ENCODE peak calls at places on chromosomes 6 and 20, in seven cellular contexts. A is GM12878, U is HCT116, Q is SK-N-SH, E is H1, Z is Panc1, S is K562. I is an unnamed sample.

GRCh38 chr20:43460172-43460829 is 2.6 kb downstream of the SRSF6 start:
- DNase-seq in A (no peak), U (no peak), Q (no peak), E (no peak), Z (no peak), S (no peak), I (no peak)

GRCh38 chr6:142485256-142485655 is 183.4 kb downstream of the ADGRG6 start:
- DNase-seq in A (no peak), U (no peak), Q (no peak), E (no peak), Z (no peak), S (no peak), I (no peak)

GRCh38 chr6:112910256-112910655 is 563.1 kb downstream of the RFPL4B start:
- DNase-seq in A (no peak), U (no peak), Q (no peak), E (no peak), Z (no peak), S (no peak), I (no peak)

GRCh38 chr6:132995432-132995831 is 181.1 kb downstream of the RPS12 start:
- DNase-seq in A (no peak), U (no peak), Q (no peak), E (no peak), Z (no peak), S (no peak), I (no peak)

GRCh38 chr6:4496284-4496683 is 279.9 kb upstream of the CDYL start:
- DNase-seq in A (no peak), U (no peak), Q (no peak), E (no peak), Z (no peak), S (no peak), I (no peak)

GRCh38 chr6:153131037-153131981 is at the start of gene RGS17:
- DNase-seq in A (no peak), U (no peak), Q (peak), E (peak), Z (no peak), S (no peak), I (no peak)

GRCh38 chr6:163354085-163354484 is 60.4 kb upstream of the QKI start:
- DNase-seq in A (no peak), U (no peak), Q (no peak), E (no peak), Z (no peak), S (peak), I (no peak)

GRCh38 chr20:17653835-17654648 is 28.0 kb downstream of the RRBP1 start:
- DNase-seq in A (no peak), U (no peak), Q (no peak), E (no peak), Z (no peak), S (no peak), I (no peak)

GRCh38 chr6:39273394-39273793 is 40.8 kb downstream of the KCNK17 start:
- DNase-seq in A (no peak), U (no peak), Q (no peak), E (peak), Z (no peak), S (no peak), I (no peak)

GRCh38 chr6:2763876-2764540 is 1.2 kb upstream of the WRNIP1 start:
- DNase-seq in A (no peak), U (no peak), Q (peak), E (no peak), Z (no peak), S (no peak), I (no peak)

GRCh38 chr20:61889659-61890058 is 176.0 kb downstream of the TAF4 start:
- DNase-seq in A (no peak), U (no peak), Q (no peak), E (no peak), Z (no peak), S (no peak), I (no peak)

GRCh38 chr6:43771210-43771857 is 1.3 kb downstream of the VEGFA start:
- DNase-seq in A (no peak), U (no peak), Q (peak), E (no peak), Z (no peak), S (peak), I (peak)

GRCh38 chr6:154932562-154933027 is 62.5 kb upstream of the TIAM2 start:
- DNase-seq in A (no peak), U (peak), Q (peak), E (no peak), Z (no peak), S (peak), I (peak)

GRCh38 chr6:558089-558488 is 98.8 kb downstream of the HUS1B start:
- DNase-seq in A (no peak), U (no peak), Q (no peak), E (no peak), Z (no peak), S (no peak), I (no peak)

GRCh38 chr20:44690781-44691423 is 24.3 kb upstream of the CCN5 start:
- DNase-seq in A (no peak), U (no peak), Q (no peak), E (no peak), Z (no peak), S (no peak), I (no peak)

GRCh38 chr6:136984578-136984977 is 60.2 kb downstream of the IL20RA start:
- DNase-seq in A (no peak), U (no peak), Q (no peak), E (no peak), Z (no peak), S (no peak), I (no peak)

GRCh38 chr6:106448000-106448426 is 87.5 kb downstream of the CRYBG1 start:
- DNase-seq in A (peak), U (no peak), Q (no peak), E (no peak), Z (no peak), S (no peak), I (no peak)

GRCh38 chr20:58714923-58715708 is 22.5 kb downstream of the NPEPL1 start:
- DNase-seq in A (no peak), U (no peak), Q (peak), E (no peak), Z (no peak), S (no peak), I (no peak)

GRCh38 chr6:6452002-6452401 is 131.5 kb upstream of the F13A1 start:
- DNase-seq in A (no peak), U (no peak), Q (no peak), E (no peak), Z (no peak), S (no peak), I (no peak)

GRCh38 chr6:159097256-159097655 is 52.5 kb upstream of the TAGAP start:
- DNase-seq in A (no peak), U (no peak), Q (no peak), E (no peak), Z (no peak), S (no peak), I (no peak)

GRCh38 chr6:121645100-121645745 is 209.8 kb downstream of the GJA1 start:
- DNase-seq in A (no peak), U (no peak), Q (no peak), E (no peak), Z (no peak), S (no peak), I (no peak)

GRCh38 chr6:146315321-146316254 is 228.0 kb upstream of the RAB32 start:
- DNase-seq in A (no peak), U (no peak), Q (no peak), E (no peak), Z (no peak), S (no peak), I (no peak)

GRCh38 chr20:37807901-37808751 is 94.8 kb upstream of the VSTM2L start:
- DNase-seq in A (no peak), U (no peak), Q (no peak), E (no peak), Z (no peak), S (peak), I (no peak)

GRCh38 chr6:5315883-5316282 is 54.6 kb downstream of the FARS2 start:
- DNase-seq in A (no peak), U (no peak), Q (peak), E (no peak), Z (no peak), S (no peak), I (no peak)

GRCh38 chr20:63471002-63471718 is 1.3 kb downstream of the KCNQ2 start:
- DNase-seq in A (no peak), U (no peak), Q (peak), E (no peak), Z (no peak), S (no peak), I (no peak)
- TF ChIP-seq SIN3A in A (no peak), U (no peak), Q (no peak), E (no peak), Z (no peak), S (no peak), I (no peak)

GRCh38 chr6:168164462-168165061 is 85.5 kb upstream of the FRMD1 start:
- DNase-seq in A (no peak), U (no peak), Q (no peak), E (no peak), Z (no peak), S (no peak), I (no peak)

GRCh38 chr6:168165891-168166290 is 86.9 kb upstream of the FRMD1 start:
- DNase-seq in A (no peak), U (no peak), Q (no peak), E (no peak), Z (no peak), S (no peak), I (no peak)

GRCh38 chr6:168163096-168163731 is 84.2 kb upstream of the FRMD1 start:
- DNase-seq in A (no peak), U (no peak), Q (peak), E (no peak), Z (no peak), S (no peak), I (no peak)

GRCh38 chr6:168166627-168167026 is 87.6 kb upstream of the FRMD1 start:
- DNase-seq in A (no peak), U (no peak), Q (no peak), E (no peak), Z (no peak), S (no peak), I (no peak)

GRCh38 chr6:168165373-168165772 is 86.4 kb upstream of the FRMD1 start:
- DNase-seq in A (no peak), U (no peak), Q (no peak), E (no peak), Z (no peak), S (no peak), I (no peak)
- TF ChIP-seq SIN3A in A (no peak), U (no peak), Q (no peak), E (no peak), Z (no peak), S (no peak), I (no peak)

GRCh38 chr20:7702141-7702540 is 238.1 kb downstream of the HAO1 start:
- DNase-seq in A (no peak), U (no peak), Q (no peak), E (no peak), Z (no peak), S (no peak), I (no peak)

GRCh38 chr20:7704021-7704420 is 236.2 kb downstream of the HAO1 start:
- DNase-seq in A (no peak), U (no peak), Q (no peak), E (no peak), Z (no peak), S (no peak), I (no peak)

GRCh38 chr20:7708112-7708511 is 232.1 kb downstream of the HAO1 start:
- DNase-seq in A (no peak), U (no peak), Q (no peak), E (no peak), Z (no peak), S (no peak), I (no peak)

GRCh38 chr20:7708782-7709181 is 231.5 kb downstream of the HAO1 start:
- DNase-seq in A (no peak), U (no peak), Q (no peak), E (no peak), Z (no peak), S (no peak), I (no peak)

DNA sequence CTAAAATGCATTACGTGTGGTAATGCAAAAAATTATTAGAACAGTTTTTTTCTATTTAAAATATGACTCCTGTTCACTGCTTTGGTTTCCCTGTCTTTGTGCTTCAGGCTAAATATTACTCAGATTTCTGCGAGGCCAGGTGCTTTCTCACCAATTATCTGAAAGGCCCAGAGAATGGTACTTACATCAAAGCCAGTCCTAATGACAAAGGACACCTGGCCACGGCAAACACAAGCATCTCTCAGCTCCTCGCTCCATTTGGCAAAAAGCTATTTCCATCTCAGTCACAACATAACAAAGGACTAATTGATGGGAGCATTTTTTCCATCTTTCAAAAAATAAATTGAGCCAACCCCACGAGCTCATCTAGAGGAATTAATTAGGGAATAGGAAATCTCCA is 236.8 kb downstream of the HAO1 start:
- DNase-seq in A (no peak), U (no peak), Q (no peak), E (no peak), Z (no peak), S (no peak), I (no peak)
- TF ChIP-seq SIN3A in A (no peak), U (no peak), Q (no peak), E (no peak), Z (no peak), S (no peak), I (no peak)

DNA sequence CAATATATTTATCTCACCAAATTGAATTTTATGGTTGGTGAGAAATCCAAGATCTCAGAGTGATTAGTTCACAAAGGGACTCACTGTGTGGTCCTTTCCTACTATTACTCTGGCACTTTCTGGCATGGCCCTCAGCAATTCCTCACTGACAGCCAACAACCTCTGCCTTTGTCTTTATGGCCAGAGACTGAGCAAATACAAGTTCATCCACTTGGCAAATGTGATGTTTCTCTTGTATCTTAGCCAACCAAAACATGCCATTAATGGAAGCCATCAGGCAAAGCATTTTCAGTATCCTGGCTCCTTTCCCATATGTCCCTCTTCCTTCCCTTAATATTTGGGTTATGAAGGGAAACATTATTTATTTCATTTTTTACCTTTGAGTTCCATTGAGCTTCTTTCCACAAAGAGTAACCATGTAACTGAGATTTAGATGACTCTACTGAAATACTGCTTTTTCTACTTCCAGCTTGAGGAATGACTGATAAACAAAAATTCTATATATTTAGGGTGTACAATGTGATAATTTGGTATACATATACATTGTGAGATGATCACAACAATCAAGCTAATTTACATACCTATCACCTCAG is 30.8 kb upstream of the SMLR1 start:
- DNase-seq in A (no peak), U (no peak), Q (peak), E (no peak), Z (no peak), S (no peak), I (no peak)
- TF ChIP-seq SIN3A in A (no peak), U (no peak), Q (peak), E (no peak), Z (no peak), S (no peak), I (no peak)

GRCh38 chr6:129210684-129211083 is 327.7 kb downstream of the LAMA2 start:
- DNase-seq in A (no peak), U (no peak), Q (no peak), E (no peak), Z (no peak), S (no peak), I (no peak)

GRCh38 chr6:129208415-129209034 is 325.6 kb downstream of the LAMA2 start:
- DNase-seq in A (no peak), U (no peak), Q (no peak), E (no peak), Z (no peak), S (no peak), I (no peak)

GRCh38 chr6:129211626-129212025 is 328.7 kb downstream of the LAMA2 start:
- DNase-seq in A (no peak), U (no peak), Q (no peak), E (no peak), Z (no peak), S (no peak), I (no peak)

GRCh38 chr6:129207832-129208231 is 324.9 kb downstream of the LAMA2 start:
- DNase-seq in A (no peak), U (no peak), Q (no peak), E (no peak), Z (no peak), S (no peak), I (no peak)

DNA sequence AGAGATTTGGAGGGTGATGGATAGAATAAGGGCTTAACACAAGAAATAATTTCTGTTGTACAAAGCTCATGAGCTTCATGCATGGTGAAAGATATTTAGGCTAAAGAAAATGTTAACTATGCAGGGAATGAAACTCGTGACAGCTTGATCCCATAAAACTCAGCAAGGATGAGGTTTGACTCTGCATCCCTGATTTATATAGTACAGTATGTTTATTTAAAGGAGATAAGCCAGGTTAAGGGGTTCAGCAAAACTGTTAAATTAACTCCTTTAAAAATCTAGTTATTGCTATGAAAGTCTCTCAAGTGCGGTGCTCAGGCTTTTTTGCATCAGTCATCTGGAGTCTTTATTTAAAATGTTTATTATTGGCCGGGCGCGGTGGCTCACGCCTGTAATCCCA is 326.4 kb downstream of the LAMA2 start:
- DNase-seq in A (no peak), U (no peak), Q (no peak), E (no peak), Z (no peak), S (no peak), I (no peak)
- TF ChIP-seq SIN3A in A (no peak), U (no peak), Q (no peak), E (no peak), Z (no peak), S (no peak), I (no peak)

GRCh38 chr20:33096921-33097320 is 17.5 kb downstream of the BPIFB4 start:
- DNase-seq in A (no peak), U (no peak), Q (no peak), E (no peak), Z (no peak), S (no peak), I (no peak)

GRCh38 chr20:33095249-33095648 is 15.8 kb downstream of the BPIFB4 start:
- DNase-seq in A (no peak), U (no peak), Q (no peak), E (no peak), Z (no peak), S (no peak), I (no peak)

GRCh38 chr20:33104336-33104735 is 24.9 kb downstream of the BPIFB4 start:
- DNase-seq in A (no peak), U (no peak), Q (no peak), E (no peak), Z (no peak), S (no peak), I (no peak)

GRCh38 chr20:33103561-33103960 is 24.1 kb downstream of the BPIFB4 start:
- DNase-seq in A (no peak), U (no peak), Q (no peak), E (no peak), Z (no peak), S (no peak), I (no peak)

DNA sequence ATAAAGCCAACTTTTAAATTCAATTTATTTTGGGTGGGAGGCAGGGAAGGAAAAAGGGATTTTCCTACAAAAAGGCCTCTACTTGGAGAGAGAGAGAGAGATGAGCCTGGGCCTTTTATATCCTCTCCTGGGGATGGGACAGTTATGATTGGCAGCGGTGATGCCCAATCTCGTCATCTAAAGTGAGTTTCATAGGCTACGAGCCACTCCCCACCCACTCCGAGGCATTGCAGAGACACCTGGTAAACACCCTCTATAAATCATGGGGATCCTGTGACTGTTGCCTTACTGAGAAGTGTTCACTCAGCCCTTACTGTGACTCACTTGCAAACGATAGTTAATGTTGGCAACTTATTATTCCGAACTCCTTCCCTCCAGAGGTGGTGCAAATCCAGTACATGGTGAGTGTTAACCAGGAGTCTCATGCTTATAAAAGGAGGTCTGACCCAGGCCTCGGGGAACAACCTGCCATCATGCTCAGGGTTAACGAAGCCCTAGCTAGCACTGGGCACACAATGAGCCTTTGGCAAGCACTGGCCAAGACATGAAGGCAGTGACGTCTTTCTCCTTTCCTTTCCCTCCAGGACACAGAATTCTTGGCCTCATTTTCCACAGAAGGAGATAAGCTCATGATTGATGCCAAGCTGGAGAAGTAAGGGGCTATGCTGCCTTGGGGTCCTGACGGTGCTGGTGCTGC is 20.5 kb downstream of the BPIFB4 start:
- DNase-seq in A (no peak), U (no peak), Q (no peak), E (no peak), Z (no peak), S (no peak), I (no peak)
- TF ChIP-seq SIN3A in A (no peak), U (no peak), Q (no peak), E (no peak), Z (no peak), S (no peak), I (no peak)

DNA sequence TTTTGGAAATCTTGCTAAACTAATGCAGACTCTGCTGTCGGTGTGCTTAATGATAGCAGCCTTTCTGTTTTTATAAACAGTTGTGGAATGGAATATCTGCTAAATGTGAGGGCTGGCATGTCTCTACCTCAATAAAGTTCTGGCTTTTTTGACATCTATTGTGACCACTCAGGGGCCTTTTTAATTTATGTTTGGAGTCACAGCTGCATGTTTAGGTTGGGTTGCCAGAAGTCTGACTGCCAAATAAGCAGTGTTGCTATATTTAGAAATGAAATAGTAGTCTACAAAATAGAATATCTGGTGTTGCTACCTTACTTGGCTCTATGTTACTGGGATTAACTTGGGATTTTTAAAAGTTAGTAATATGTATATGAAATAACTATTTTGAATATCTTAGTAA is 125.1 kb upstream of the LOC128125822 start:
- DNase-seq in A (no peak), U (no peak), Q (no peak), E (no peak), Z (no peak), S (no peak), I (no peak)
- TF ChIP-seq SIN3A in A (no peak), U (no peak), Q (no peak), E (no peak), Z (no peak), S (no peak), I (no peak)

DNA sequence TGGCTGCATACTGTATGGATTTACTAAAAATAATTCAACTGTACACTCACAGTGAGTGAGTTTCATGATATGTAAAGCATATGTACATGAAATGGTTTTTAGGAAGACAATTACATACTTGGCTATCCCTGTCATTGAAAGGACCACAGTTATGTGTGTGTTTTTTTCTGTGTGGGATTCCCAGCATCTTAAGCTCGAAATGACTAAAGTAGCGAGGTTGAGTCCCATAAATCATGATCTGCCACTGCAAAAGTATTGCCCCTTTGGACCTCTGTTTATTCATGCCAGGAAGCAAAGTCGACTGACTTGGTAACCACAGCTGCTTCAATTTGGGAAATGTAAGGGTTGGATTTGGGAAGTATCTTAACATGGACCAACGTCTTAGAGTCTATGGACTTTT is 5.5 kb upstream of the SALL4 start:
- DNase-seq in A (no peak), U (no peak), Q (no peak), E (no peak), Z (no peak), S (no peak), I (no peak)
- TF ChIP-seq SIN3A in A (no peak), U (no peak), Q (no peak), E (no peak), Z (no peak), S (no peak), I (no peak)